ENCODE peak calls at places on chromosomes 11 and 22, in five cellular contexts. One of them, this sample, is unnamed.

GRCh38 chr22:49838771-49839717 is 11.4 kb upstream of the BRD1 start:
- DNase-seq in activated T-helper 1 cell treated with Interleukin-2 at 50 U/mL for 16 hours: peak; percentile 82
- DNase-seq in BE2C: no peak
- DNase-seq in HFFc6: no peak
- DNase-seq in GM10248: peak; percentile 78
- DNase-seq in this sample: peak; percentile 60

GRCh38 chr11:104041792-104042191 is 5.4 kb downstream of the DDI1 start:
- DNase-seq in activated T-helper 1 cell treated with Interleukin-2 at 50 U/mL for 16 hours: no peak
- DNase-seq in BE2C: no peak
- DNase-seq in HFFc6: no peak
- DNase-seq in GM10248: no peak
- DNase-seq in this sample: no peak

GRCh38 chr11:8071616-8072581 is 9.1 kb upstream of the TUB start:
- DNase-seq in activated T-helper 1 cell treated with Interleukin-2 at 50 U/mL for 16 hours: no peak
- DNase-seq in BE2C: no peak
- DNase-seq in HFFc6: no peak
- DNase-seq in GM10248: no peak
- DNase-seq in this sample: no peak

GRCh38 chr11:128341280-128341679 is 246.1 kb downstream of the ETS1 start:
- DNase-seq in activated T-helper 1 cell treated with Interleukin-2 at 50 U/mL for 16 hours: peak; percentile 26
- DNase-seq in BE2C: no peak
- DNase-seq in HFFc6: no peak
- DNase-seq in GM10248: no peak
- DNase-seq in this sample: no peak

GRCh38 chr22:19986410-19987341 is 29.9 kb downstream of the ARVCF start:
- DNase-seq in activated T-helper 1 cell treated with Interleukin-2 at 50 U/mL for 16 hours: peak; percentile 50
- DNase-seq in BE2C: peak; percentile 91
- DNase-seq in HFFc6: peak; percentile 57
- DNase-seq in GM10248: peak; percentile 96
- DNase-seq in this sample: peak; percentile 99

GRCh38 chr11:11218287-11218986 is 134.6 kb downstream of the CSNK2A3 start:
- DNase-seq in activated T-helper 1 cell treated with Interleukin-2 at 50 U/mL for 16 hours: no peak
- DNase-seq in BE2C: no peak
- DNase-seq in HFFc6: no peak
- DNase-seq in GM10248: no peak
- DNase-seq in this sample: no peak

GRCh38 chr11:130839950-130840666 is 76.2 kb downstream of the SNX19 start:
- DNase-seq in activated T-helper 1 cell treated with Interleukin-2 at 50 U/mL for 16 hours: no peak
- DNase-seq in BE2C: no peak
- DNase-seq in HFFc6: no peak
- DNase-seq in GM10248: no peak
- DNase-seq in this sample: no peak

GRCh38 chr22:44202261-44202789 is 21.6 kb downstream of the PARVG start:
- DNase-seq in activated T-helper 1 cell treated with Interleukin-2 at 50 U/mL for 16 hours: no peak
- DNase-seq in BE2C: no peak
- DNase-seq in HFFc6: peak; percentile 59
- DNase-seq in GM10248: no peak
- DNase-seq in this sample: no peak

GRCh38 chr11:8709002-8709672 is 26.5 kb downstream of the RPL27A start:
- DNase-seq in activated T-helper 1 cell treated with Interleukin-2 at 50 U/mL for 16 hours: no peak
- DNase-seq in BE2C: peak; percentile 79
- DNase-seq in HFFc6: peak; percentile 89
- DNase-seq in GM10248: no peak
- DNase-seq in this sample: no peak

GRCh38 chr11:72814831-72815618 is 814 bp downstream of the ATG16L2 start:
- DNase-seq in activated T-helper 1 cell treated with Interleukin-2 at 50 U/mL for 16 hours: peak; percentile 41
- DNase-seq in BE2C: peak; percentile 73
- DNase-seq in HFFc6: peak; percentile 60
- DNase-seq in GM10248: peak; percentile 64
- DNase-seq in this sample: no peak

GRCh38 chr11:74953448-74953847 is 4.4 kb downstream of the SPCS2 start:
- DNase-seq in activated T-helper 1 cell treated with Interleukin-2 at 50 U/mL for 16 hours: no peak
- DNase-seq in BE2C: no peak
- DNase-seq in HFFc6: no peak
- DNase-seq in GM10248: no peak
- DNase-seq in this sample: no peak

GRCh38 chr22:33984741-33985287 is 64.5 kb upstream of the LARGE1 start:
- DNase-seq in activated T-helper 1 cell treated with Interleukin-2 at 50 U/mL for 16 hours: no peak
- DNase-seq in BE2C: no peak
- DNase-seq in HFFc6: no peak
- DNase-seq in GM10248: no peak
- DNase-seq in this sample: no peak

GRCh38 chr11:404551-405264 is 10.1 kb downstream of the SIGIRR start:
- DNase-seq in activated T-helper 1 cell treated with Interleukin-2 at 50 U/mL for 16 hours: no peak
- DNase-seq in BE2C: no peak
- DNase-seq in HFFc6: no peak
- DNase-seq in GM10248: no peak
- DNase-seq in this sample: no peak

GRCh38 chr11:18063131-18063530 is 17.1 kb upstream of the TPH1 start:
- DNase-seq in activated T-helper 1 cell treated with Interleukin-2 at 50 U/mL for 16 hours: no peak
- DNase-seq in BE2C: no peak
- DNase-seq in HFFc6: no peak
- DNase-seq in GM10248: no peak
- DNase-seq in this sample: no peak

GRCh38 chr11:124761301-124762021 is 629 bp downstream of the ESAM start:
- DNase-seq in activated T-helper 1 cell treated with Interleukin-2 at 50 U/mL for 16 hours: no peak
- DNase-seq in BE2C: no peak
- DNase-seq in HFFc6: no peak
- DNase-seq in GM10248: no peak
- DNase-seq in this sample: no peak

GRCh38 chr11:123304828-123305530 is 109.9 kb upstream of the CLMP start:
- DNase-seq in activated T-helper 1 cell treated with Interleukin-2 at 50 U/mL for 16 hours: no peak
- DNase-seq in BE2C: no peak
- DNase-seq in HFFc6: no peak
- DNase-seq in GM10248: no peak
- DNase-seq in this sample: no peak

GRCh38 chr11:77407613-77408012 is 66.3 kb downstream of the PAK1 start:
- DNase-seq in activated T-helper 1 cell treated with Interleukin-2 at 50 U/mL for 16 hours: no peak
- DNase-seq in BE2C: peak; percentile 77
- DNase-seq in HFFc6: peak; percentile 78
- DNase-seq in GM10248: no peak
- DNase-seq in this sample: no peak

GRCh38 chr11:1756791-1757771 is 6.6 kb downstream of the CTSD start:
- DNase-seq in activated T-helper 1 cell treated with Interleukin-2 at 50 U/mL for 16 hours: no peak
- DNase-seq in BE2C: no peak
- DNase-seq in HFFc6: no peak
- DNase-seq in GM10248: no peak
- DNase-seq in this sample: no peak

GRCh38 chr11:122882809-122883681 is 486 bp downstream of the JHY start:
- DNase-seq in activated T-helper 1 cell treated with Interleukin-2 at 50 U/mL for 16 hours: peak; percentile 29
- DNase-seq in BE2C: peak; percentile 10
- DNase-seq in HFFc6: peak; percentile 73
- DNase-seq in GM10248: peak; percentile 36
- DNase-seq in this sample: no peak

GRCh38 chr11:125251956-125252355 is 87.4 kb downstream of the PKNOX2 start:
- DNase-seq in activated T-helper 1 cell treated with Interleukin-2 at 50 U/mL for 16 hours: no peak
- DNase-seq in BE2C: no peak
- DNase-seq in HFFc6: no peak
- DNase-seq in GM10248: no peak
- DNase-seq in this sample: no peak

GRCh38 chr11:95503047-95503446 is 272.0 kb upstream of the SESN3 start:
- DNase-seq in activated T-helper 1 cell treated with Interleukin-2 at 50 U/mL for 16 hours: no peak
- DNase-seq in BE2C: no peak
- DNase-seq in HFFc6: no peak
- DNase-seq in GM10248: no peak
- DNase-seq in this sample: no peak

GRCh38 chr11:256952-257737 is 20.4 kb downstream of the PSMD13 start:
- DNase-seq in activated T-helper 1 cell treated with Interleukin-2 at 50 U/mL for 16 hours: no peak
- DNase-seq in BE2C: no peak
- DNase-seq in HFFc6: no peak
- DNase-seq in GM10248: peak; percentile 66
- DNase-seq in this sample: no peak

GRCh38 chr22:19786959-19787848 is 26.6 kb downstream of the TBX1 start:
- DNase-seq in activated T-helper 1 cell treated with Interleukin-2 at 50 U/mL for 16 hours: no peak
- DNase-seq in BE2C: peak; percentile 5
- DNase-seq in HFFc6: no peak
- DNase-seq in GM10248: no peak
- DNase-seq in this sample: no peak

GRCh38 chr22:30214703-30215405 is 31.7 kb downstream of the LIF start:
- DNase-seq in activated T-helper 1 cell treated with Interleukin-2 at 50 U/mL for 16 hours: no peak
- DNase-seq in BE2C: no peak
- DNase-seq in HFFc6: no peak
- DNase-seq in GM10248: no peak
- DNase-seq in this sample: no peak

GRCh38 chr11:44634401-44635281 is 69.2 kb downstream of the CD82 start:
- DNase-seq in activated T-helper 1 cell treated with Interleukin-2 at 50 U/mL for 16 hours: no peak
- DNase-seq in BE2C: peak; percentile 87
- DNase-seq in HFFc6: peak; percentile 16
- DNase-seq in GM10248: peak; percentile 15
- DNase-seq in this sample: no peak

GRCh38 chr11:110429614-110430266 is at the start of gene FDX1:
- DNase-seq in activated T-helper 1 cell treated with Interleukin-2 at 50 U/mL for 16 hours: peak; percentile 66
- DNase-seq in BE2C: peak; percentile 94
- DNase-seq in HFFc6: peak; percentile 60
- DNase-seq in GM10248: peak; percentile 83
- DNase-seq in this sample: peak; percentile 55

GRCh38 chr11:86660011-86660595 is 12.3 kb downstream of the ME3 start:
- DNase-seq in activated T-helper 1 cell treated with Interleukin-2 at 50 U/mL for 16 hours: no peak
- DNase-seq in BE2C: no peak
- DNase-seq in HFFc6: peak; percentile 55
- DNase-seq in GM10248: no peak
- DNase-seq in this sample: no peak

GRCh38 chr11:1992111-1992510 is 5.5 kb downstream of the H19 start:
- DNase-seq in activated T-helper 1 cell treated with Interleukin-2 at 50 U/mL for 16 hours: no peak
- DNase-seq in BE2C: no peak
- DNase-seq in HFFc6: no peak
- DNase-seq in GM10248: no peak
- DNase-seq in this sample: no peak

GRCh38 chr11:15907806-15908205 is 448.5 kb downstream of the SOX6 start:
- DNase-seq in activated T-helper 1 cell treated with Interleukin-2 at 50 U/mL for 16 hours: no peak
- DNase-seq in BE2C: no peak
- DNase-seq in HFFc6: no peak
- DNase-seq in GM10248: no peak
- DNase-seq in this sample: no peak

GRCh38 chr22:31618057-31618456 is 44.0 kb downstream of the PISD start:
- DNase-seq in activated T-helper 1 cell treated with Interleukin-2 at 50 U/mL for 16 hours: no peak
- DNase-seq in BE2C: peak; percentile 60
- DNase-seq in HFFc6: no peak
- DNase-seq in GM10248: no peak
- DNase-seq in this sample: no peak

GRCh38 chr11:133898031-133898769 is 52.9 kb upstream of the SPATA19 start:
- DNase-seq in activated T-helper 1 cell treated with Interleukin-2 at 50 U/mL for 16 hours: no peak
- DNase-seq in BE2C: peak; percentile 9
- DNase-seq in HFFc6: no peak
- DNase-seq in GM10248: no peak
- DNase-seq in this sample: no peak

GRCh38 chr11:125638315-125638714 is 13.4 kb downstream of the CHEK1 start:
- DNase-seq in activated T-helper 1 cell treated with Interleukin-2 at 50 U/mL for 16 hours: no peak
- DNase-seq in BE2C: no peak
- DNase-seq in HFFc6: no peak
- DNase-seq in GM10248: no peak
- DNase-seq in this sample: no peak

GRCh38 chr11:44978961-44979331 is 28.3 kb upstream of the TP53I11 start:
- DNase-seq in activated T-helper 1 cell treated with Interleukin-2 at 50 U/mL for 16 hours: no peak
- DNase-seq in BE2C: no peak
- DNase-seq in HFFc6: no peak
- DNase-seq in GM10248: no peak
- DNase-seq in this sample: no peak